ENCODE peak calls at places on chromosomes 11 and 22, in six cellular contexts. J is H1, I is GM12878, O is GM12891, C is K562, U is HepG2. D is an unnamed sample.

GRCh38 chr22:27952091-27952490 is 33.0 kb upstream of the PITPNB start:
- DNase-seq in C (no peak), J (no peak), U (no peak), O (no peak), I (no peak), D (no peak)

GRCh38 chr11:119624102-119624615 is 104.8 kb downstream of the NECTIN1 start:
- DNase-seq in O (peak), J (no peak), I (no peak), U (no peak), C (peak), D (peak)

GRCh38 chr22:33969052-33969451 is 48.8 kb upstream of the LARGE1 start:
- DNase-seq in J (no peak), C (no peak), U (no peak), O (no peak), I (no peak), D (no peak)

GRCh38 chr11:114195981-114196731 is 100.0 kb upstream of the NNMT start:
- DNase-seq in C (no peak), O (no peak), U (no peak), J (no peak), I (no peak), D (no peak)

GRCh38 chr11:129895126-129896041 is at the start of gene NFRKB:
- DNase-seq in I (peak), O (peak), C (peak), J (peak), U (peak), D (peak)

GRCh38 chr22:50305658-50306566 is 1.5 kb downstream of the PLXNB2 start:
- DNase-seq in I (peak), J (no peak), O (no peak), C (peak), U (no peak), D (peak)

GRCh38 chr22:32240461-32240860 is 14.7 kb downstream of the SLC5A4 start:
- DNase-seq in O (no peak), J (no peak), U (no peak), I (no peak), C (no peak), D (no peak)

GRCh38 chr11:67032830-67033555 is 10.1 kb downstream of the SYT12 start:
- DNase-seq in O (no peak), C (no peak), I (no peak), U (no peak), J (no peak), D (no peak)

GRCh38 chr11:110022548-110022947 is 70.6 kb upstream of the ZC3H12C start:
- DNase-seq in I (peak), J (no peak), C (no peak), U (no peak), O (no peak), D (no peak)

GRCh38 chr22:50104149-50104548 is 14.3 kb downstream of the MOV10L1 start:
- DNase-seq in U (no peak), O (no peak), I (no peak), C (no peak), J (no peak), D (no peak)

GRCh38 chr11:108959124-108959761 is 294.4 kb downstream of the DDX10 start:
- DNase-seq in J (no peak), O (no peak), C (no peak), I (no peak), U (no peak), D (no peak)

GRCh38 chr11:37788141-37788877 is 1190.3 kb upstream of the RAG2 start:
- DNase-seq in C (no peak), U (no peak), I (no peak), O (no peak), J (no peak), D (no peak)

GRCh38 chr11:78010755-78011154 is 12.3 kb downstream of the KCTD14 start:
- DNase-seq in O (no peak), C (no peak), I (no peak), J (no peak), U (no peak), D (no peak)

DNA sequence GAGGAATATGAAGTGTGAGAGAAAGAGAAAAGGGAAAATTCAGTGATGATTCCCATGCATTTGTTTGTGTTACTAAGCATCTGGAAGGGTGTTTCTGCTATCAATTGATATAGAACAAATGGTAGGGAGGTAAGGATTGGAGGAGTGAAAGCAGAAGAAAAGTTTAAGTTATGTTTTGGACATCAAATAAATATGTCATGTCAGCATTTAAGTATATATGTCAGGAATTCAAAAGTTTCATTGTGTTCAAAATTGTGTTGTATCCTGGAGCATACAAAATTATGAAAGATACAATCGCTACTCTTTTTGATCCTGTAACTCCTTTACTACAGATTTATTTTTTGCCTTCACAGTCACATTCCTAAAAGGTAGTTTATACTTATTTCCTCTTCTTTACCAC is 885.8 kb downstream of the KCNA4 start:
- DNase-seq in O (no peak), J (no peak), U (no peak), C (no peak), I (no peak), D (no peak)
- TF ChIP-seq TAF1 in O (no peak), J (no peak), U (no peak), C (no peak), I (no peak), D (no peak)

DNA sequence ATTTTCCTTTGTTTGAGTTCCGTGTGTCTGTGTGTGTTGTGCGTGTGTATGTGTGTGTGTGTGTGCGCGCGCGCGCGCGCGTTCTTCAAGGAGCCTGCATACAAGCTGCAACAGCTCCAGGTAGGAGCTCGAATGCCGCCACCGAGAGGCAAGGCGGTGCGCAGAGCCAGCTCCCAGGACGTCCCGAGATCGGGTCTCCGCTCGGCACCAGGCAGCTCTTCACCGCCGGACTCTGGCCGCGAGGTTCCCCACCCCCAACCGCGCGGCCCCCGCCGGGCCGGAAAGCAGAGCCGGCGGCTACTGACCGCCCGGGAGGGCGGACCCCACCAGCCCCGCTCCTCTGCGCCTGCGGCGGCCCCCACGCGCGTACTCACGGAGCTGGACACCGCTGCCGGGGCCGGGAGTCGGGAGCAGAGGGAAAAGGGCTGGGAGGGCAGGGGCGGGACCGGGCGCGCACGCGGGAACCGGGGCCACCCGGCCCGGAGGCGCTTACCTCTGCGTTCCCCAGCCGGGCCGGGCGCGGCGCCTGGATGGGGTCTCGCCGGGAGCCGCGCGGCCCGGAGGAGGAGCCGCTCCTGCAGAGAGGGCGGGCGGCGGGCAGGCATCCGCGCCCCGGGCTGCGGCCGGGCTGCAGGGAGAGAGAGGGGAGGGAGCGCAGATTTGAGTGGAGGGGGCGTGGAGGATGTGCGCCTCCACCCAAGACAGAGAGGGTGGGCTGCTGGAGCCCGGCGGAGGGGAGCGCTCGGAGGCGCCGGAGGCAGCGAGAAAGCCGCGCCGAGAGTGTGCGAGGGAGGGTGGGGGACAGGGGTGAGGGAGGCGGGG is 40.3 kb upstream of the AKIP1 start:
- DNase-seq in U (no peak), C (peak), I (no peak), O (peak), J (peak), D (peak)
- TF ChIP-seq POLR2AphosphoS5 in U (no peak), C (no peak), I (no peak), O (no peak), J (peak), D (no peak)

DNA sequence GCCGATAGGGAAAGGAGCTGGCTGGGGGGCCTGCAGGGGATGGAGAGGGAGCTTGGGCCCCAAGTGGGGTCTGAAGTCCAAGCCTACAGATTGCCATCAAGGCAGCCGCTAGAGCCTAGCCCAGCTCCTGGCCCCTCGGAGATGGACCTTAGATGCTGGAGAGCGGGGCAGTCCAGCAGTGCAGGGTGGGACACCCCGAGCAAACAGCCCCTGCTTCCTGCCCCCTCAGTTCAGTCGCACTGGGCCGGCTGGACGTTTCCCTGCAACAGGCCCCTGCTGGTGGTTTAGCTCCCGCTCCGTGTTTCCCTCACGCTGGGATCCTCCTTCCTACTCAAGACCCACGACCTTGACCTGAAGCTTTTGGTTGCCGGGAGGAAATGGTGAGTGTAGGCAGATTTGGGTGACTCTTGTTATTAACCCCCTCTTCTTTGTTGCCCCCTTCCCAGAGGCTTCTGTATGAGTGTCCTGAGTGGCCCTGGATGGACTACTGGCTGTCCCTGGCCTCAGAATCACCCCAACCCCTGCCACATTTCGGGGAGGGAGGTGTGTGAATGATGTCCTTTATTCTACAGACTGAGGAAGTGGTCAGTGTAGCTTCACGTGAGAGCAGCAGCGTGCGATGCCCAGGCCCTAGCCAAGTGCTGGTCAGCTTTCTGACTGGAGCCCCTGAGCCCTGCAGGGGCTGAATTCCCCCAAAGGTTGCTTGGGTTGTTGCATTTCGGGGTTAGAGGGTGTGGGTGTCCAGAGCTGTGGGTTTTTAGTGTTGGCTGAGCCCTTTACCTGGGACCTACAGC is 2.7 kb downstream of the ST3GAL4 start:
- DNase-seq in O (no peak), I (no peak), J (no peak), C (no peak), U (peak), D (no peak)
- TF ChIP-seq POLR2A in O (no peak), I (no peak), J (no peak), C (no peak), U (no peak), D (no peak)

GRCh38 chr11:62267576-62267975 is 2.4 kb upstream of the SCGB2A2 start:
- DNase-seq in O (no peak), I (no peak), J (no peak), C (no peak), U (no peak), D (no peak)
- TF ChIP-seq TAF1 in O (no peak), I (no peak), J (no peak), C (no peak), U (no peak), D (no peak)

DNA sequence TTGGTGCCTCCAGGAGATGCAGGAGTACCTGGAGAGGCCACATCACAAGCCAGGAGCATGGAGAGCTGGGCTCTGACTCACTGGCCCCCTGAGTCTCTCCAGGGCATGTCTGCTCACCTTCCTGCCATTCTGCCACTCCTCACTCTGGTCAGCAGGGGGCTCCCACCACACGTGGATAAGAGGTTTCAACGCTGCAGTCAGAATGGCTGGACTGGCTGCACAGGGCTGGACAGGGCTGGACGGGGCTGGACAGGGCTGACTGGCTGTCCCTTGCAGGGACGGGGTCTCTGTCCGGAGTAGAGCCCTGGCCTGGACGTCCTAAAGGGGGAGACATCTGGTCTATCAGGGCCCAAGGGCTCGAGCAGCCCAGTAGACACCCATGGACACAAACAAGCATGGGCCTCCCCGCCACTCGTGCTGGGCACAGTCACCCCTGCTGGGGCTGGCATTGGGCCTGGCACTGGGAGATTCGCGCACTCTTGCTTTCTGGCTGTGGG is 34.6 kb downstream of the CYTH4 start:
- DNase-seq in U (peak), I (no peak), C (peak), J (peak), O (peak), D (peak)
- TF ChIP-seq POLR2AphosphoS5 in U (no peak), I (no peak), C (no peak), J (no peak), O (no peak), D (no peak)

D was measured in GM12892.